ENCODE peak calls at places on chromosomes 12 and 14, in five cellular contexts. U, K, Y, N and J are unnamed samples.
A peak's percentile ranks its signal among the peaks of the same experiment; 100 is the strongest.

GRCh38 chr14:71856199-71856919 is 75.9 kb upstream of the RGS6 start:
- DNase-seq in U (no peak), K (no peak), Y (no peak), N (no peak), J (peak; percentile 59)

GRCh38 chr12:3139760-3140159 is 62.6 kb downstream of the TSPAN9 start:
- DNase-seq in U (no peak), K (no peak), Y (no peak), N (no peak), J (no peak)

GRCh38 chr12:56644654-56645053 is 1.1 kb downstream of the ATP5F1B start:
- DNase-seq in U (no peak), K (peak; percentile 29), Y (no peak), N (peak; percentile 61), J (no peak)

GRCh38 chr12:66137937-66138336 is 7.4 kb upstream of the LLPH start:
- DNase-seq in U (no peak), K (no peak), Y (no peak), N (no peak), J (no peak)

GRCh38 chr12:123363385-123363742 is 1.3 kb downstream of the SBNO1 start:
- DNase-seq in U (no peak), K (no peak), Y (no peak), N (peak; percentile 61), J (no peak)

GRCh38 chr14:89000007-89000942 is 175.8 kb downstream of the TTC8 start:
- DNase-seq in U (peak; percentile 53), K (peak; percentile 96), Y (peak; percentile 10), N (peak; percentile 98), J (peak; percentile 39)

GRCh38 chr12:43285248-43285647 is 266.8 kb downstream of the ADAMTS20 start:
- DNase-seq in U (no peak), K (peak; percentile 85), Y (no peak), N (peak; percentile 96), J (no peak)

GRCh38 chr12:13375583-13376413 is 179.3 kb downstream of the EMP1 start:
- DNase-seq in U (no peak), K (no peak), Y (no peak), N (no peak), J (no peak)

GRCh38 chr12:18990866-18991265 is 138.7 kb upstream of the PLEKHA5 start:
- DNase-seq in U (no peak), K (no peak), Y (peak; percentile 31), N (no peak), J (no peak)

GRCh38 chr12:14314801-14315200 is 50.7 kb upstream of the ATF7IP start:
- DNase-seq in U (no peak), K (no peak), Y (no peak), N (no peak), J (no peak)

GRCh38 chr12:118850244-118850825 is 131.0 kb upstream of the SRRM4 start:
- DNase-seq in U (peak; percentile 13), K (no peak), Y (peak; percentile 60), N (no peak), J (peak; percentile 21)

GRCh38 chr12:89247541-89247942 is 104.8 kb downstream of the DUSP6 start:
- DNase-seq in U (peak; percentile 10), K (no peak), Y (peak; percentile 15), N (peak; percentile 21), J (no peak)

GRCh38 chr14:75783602-75784313 is 122.7 kb downstream of the TTLL5 start:
- DNase-seq in U (no peak), K (no peak), Y (no peak), N (no peak), J (no peak)

GRCh38 chr14:105931808-105932483 is 405.6 kb downstream of the TMEM121 start:
- DNase-seq in U (no peak), K (no peak), Y (no peak), N (no peak), J (no peak)

GRCh38 chr12:1369460-1369859 is 224.9 kb downstream of the FBXL14 start:
- DNase-seq in U (no peak), K (no peak), Y (no peak), N (no peak), J (no peak)

GRCh38 chr12:11882301-11883019 is 188.3 kb upstream of the BCL2L14 start:
- DNase-seq in U (no peak), K (no peak), Y (no peak), N (no peak), J (no peak)

GRCh38 chr14:101705733-101706508 is 55.6 kb upstream of the PPP2R5C start:
- DNase-seq in U (no peak), K (peak; percentile 34), Y (peak; percentile 66), N (peak; percentile 34), J (no peak)

GRCh38 chr14:91237219-91237618 is 7.3 kb downstream of the GPR68 start:
- DNase-seq in U (no peak), K (peak; percentile 25), Y (no peak), N (peak; percentile 92), J (no peak)

GRCh38 chr12:58424735-58425379 is 483.5 kb downstream of the ATP23 start:
- DNase-seq in U (no peak), K (peak; percentile 34), Y (no peak), N (peak; percentile 44), J (no peak)

GRCh38 chr12:123092866-123093265 is 58.0 kb downstream of the PITPNM2 start:
- DNase-seq in U (no peak), K (no peak), Y (no peak), N (no peak), J (no peak)

GRCh38 chr12:131607658-131608447 is 103.0 kb upstream of the SFSWAP start:
- DNase-seq in U (no peak), K (no peak), Y (no peak), N (no peak), J (no peak)

GRCh38 chr14:21987937-21988336 is 314.3 kb upstream of the OR4E1 start:
- DNase-seq in U (peak; percentile 45), K (peak; percentile 26), Y (peak; percentile 75), N (peak; percentile 57), J (peak; percentile 32)

GRCh38 chr14:73943083-73943482 is 6.8 kb downstream of the FAM161B start:
- DNase-seq in U (no peak), K (peak; percentile 79), Y (no peak), N (peak; percentile 87), J (no peak)

GRCh38 chr12:27289414-27289813 is 43.2 kb upstream of the BMAL2 start:
- DNase-seq in U (no peak), K (no peak), Y (no peak), N (peak; percentile 22), J (no peak)

GRCh38 chr14:94145902-94146527 is 16.6 kb upstream of the IFI27L2 start:
- DNase-seq in U (no peak), K (no peak), Y (no peak), N (no peak), J (peak; percentile 8)
- H3K4me2 ChIP-seq in U (no peak overlapping the region), K (no peak overlapping the region), Y (no peak overlapping the region), N (no peak overlapping the region), J (no peak overlapping the region)

DNA sequence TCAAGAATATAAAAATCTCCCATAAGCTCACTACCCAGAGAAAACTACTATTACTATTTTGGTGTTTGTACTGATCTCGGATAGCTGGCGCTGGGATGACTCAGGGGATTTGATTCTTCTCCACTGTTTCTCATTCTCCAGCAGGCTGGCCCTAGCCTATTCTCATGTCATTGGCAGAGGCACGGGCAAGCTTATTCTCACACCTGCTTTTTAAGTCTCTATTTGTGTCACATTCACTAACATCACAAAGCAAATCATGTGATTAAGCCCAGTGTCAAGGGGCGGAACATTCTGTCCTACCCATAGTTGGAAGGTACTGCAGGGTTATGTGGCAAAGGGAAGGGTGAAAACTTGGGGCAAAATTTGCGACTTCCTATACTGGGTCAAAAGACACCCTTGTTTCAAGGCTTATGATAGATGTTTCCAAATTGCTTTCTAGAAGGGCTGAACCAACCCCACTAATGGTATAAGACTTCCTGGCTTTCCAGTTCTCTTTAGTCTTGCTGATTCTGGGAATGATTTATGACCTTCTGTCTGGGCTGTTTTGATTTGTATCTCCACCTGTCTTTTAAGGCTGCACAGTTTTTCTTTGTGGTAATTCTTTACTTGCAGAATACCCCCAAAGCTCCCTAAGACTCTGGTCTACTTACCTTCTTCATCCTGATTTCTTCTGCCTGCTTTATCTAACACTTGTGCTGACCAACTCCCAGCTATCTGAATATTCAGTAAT is 406.4 kb downstream of the NRXN3 start:
- DNase-seq in U (no peak), K (no peak), Y (no peak), N (peak; percentile 20), J (no peak)
- H3K27ac ChIP-seq in U (no peak overlapping the region), K (no peak overlapping the region), Y (no peak overlapping the region), N (no peak overlapping the region), J (no peak overlapping the region)

DNA sequence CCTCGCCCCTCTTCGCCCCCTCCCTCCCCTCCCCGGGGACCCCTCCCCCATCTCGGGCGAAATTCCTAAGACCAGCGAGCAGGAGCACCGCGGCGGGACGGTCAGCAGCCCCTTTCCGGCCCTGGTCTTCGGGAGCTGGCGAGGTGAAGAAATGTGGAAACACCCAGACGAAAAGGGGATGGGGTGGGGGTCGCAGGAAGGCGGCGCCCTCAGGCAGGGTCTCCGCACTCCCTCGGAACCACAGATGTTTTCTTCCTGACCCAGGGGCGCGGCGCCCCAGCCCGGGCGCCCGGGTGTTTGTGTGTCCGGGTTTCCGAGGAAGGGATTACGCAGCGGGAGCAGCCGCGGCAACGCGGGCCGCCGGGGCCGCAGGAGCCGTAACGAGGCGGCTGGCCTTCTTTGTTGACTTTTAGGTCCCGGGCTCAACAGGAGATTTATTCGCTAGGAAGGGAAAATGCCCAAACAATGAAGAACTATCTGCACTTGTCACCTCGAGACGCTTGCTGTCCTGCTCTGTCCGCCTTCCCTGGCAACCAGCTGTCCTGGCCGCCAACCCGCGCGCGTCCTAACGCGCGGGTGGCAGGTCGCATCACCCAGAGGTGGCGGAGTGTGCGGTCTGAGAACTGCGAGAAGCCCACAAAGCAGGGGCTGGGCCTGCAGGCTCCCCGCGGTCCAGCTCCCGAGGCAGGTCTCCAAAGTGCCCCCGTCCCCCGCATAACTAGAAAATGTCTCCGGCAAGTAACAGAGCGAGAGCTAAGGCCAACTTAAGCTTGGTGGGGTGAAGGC is 7.0 kb downstream of the FOXA1 start:
- DNase-seq in U (no peak), K (no peak), Y (peak; percentile 87), N (peak; percentile 26), J (no peak)
- TF ChIP-seq EZH2 in U (peak; percentile 51), K (peak; percentile 90), Y (peak; percentile 96), N (no peak), J (no peak)

GRCh38 chr12:46516238-46516932 is 143.8 kb upstream of the SLC38A2 start:
- DNase-seq in U (no peak), K (no peak), Y (no peak), N (no peak), J (no peak)
- H3K4me2 ChIP-seq in U (no peak overlapping the region), K (no peak overlapping the region), Y (no peak overlapping the region), N (no peak overlapping the region), J (no peak overlapping the region)

DNA sequence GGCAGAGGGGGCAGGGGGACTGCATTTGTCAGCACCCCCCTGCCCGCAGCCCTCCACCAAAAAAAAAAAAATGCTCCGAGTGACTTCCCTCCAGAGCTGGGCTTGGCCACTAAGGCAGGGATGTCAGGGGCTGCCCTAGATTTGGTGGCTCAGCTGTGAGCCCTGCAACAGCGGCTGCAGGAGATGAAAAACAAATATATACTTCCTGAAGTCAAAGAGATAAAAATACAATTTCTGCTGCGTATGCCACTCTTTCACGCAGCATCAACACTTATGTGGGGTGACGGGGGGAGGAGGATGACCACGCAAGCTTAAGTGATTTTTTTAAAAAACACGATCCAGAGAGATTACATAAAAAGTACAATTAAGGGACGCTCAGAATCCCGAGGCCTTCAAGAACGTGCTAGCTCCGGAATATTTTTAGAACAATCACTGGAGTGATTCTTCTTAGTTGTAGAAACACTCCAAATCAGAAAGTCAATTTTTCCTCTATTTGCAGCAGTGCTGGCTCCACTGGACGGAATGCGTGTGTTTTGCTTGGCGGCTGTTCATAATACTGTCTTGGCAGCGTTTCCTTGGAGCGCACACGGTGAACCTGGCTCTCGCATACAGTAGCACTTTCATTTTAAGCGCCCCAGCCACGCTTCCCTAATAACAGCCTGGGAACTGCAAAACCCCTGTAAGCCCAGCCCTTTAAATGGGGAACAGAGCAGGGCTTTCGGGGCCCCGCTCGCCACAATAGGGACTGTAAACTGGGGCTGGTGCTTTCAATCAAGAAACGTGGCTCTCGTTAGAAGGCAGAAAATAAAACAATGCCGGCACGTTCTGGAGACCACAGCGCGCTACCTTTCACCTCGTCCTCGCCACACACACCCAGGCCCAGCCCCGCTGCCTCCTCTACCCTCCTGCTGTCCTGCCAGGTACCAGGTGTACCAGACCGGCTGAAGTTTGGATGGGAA is 80.1 kb downstream of the BCL11B start:
- DNase-seq in U (no peak), K (peak; percentile 60), Y (no peak), N (peak; percentile 56), J (no peak)
- H3K27ac ChIP-seq in U (no peak overlapping the region), K (no peak overlapping the region), Y (no peak overlapping the region), N (no peak overlapping the region), J (no peak overlapping the region)